ENCODE peak calls at places on chromosomes 7 and 10, in seven cellular contexts. Q is foreskin keratinocyte, H is retinal pigment epithelial cell, X is AG10803, I is PC-9, F is psoas muscle, R is B cell. B is an unnamed sample.

GRCh38 chr7:29471444-29472138 is 92.0 kb upstream of the PRR15 start:
- DNase-seq in Q (no peak), R (no peak), I (no peak), X (no peak), F (no peak), H (no peak), B (peak)

GRCh38 chr7:26469188-26469587 is 177.5 kb downstream of the SNX10 start:
- DNase-seq in R (no peak), I (no peak), F (no peak), Q (no peak), X (no peak), H (no peak), B (no peak)

GRCh38 chr7:133001727-133002126 is 80.2 kb downstream of the CHCHD3 start:
- DNase-seq in Q (no peak), F (no peak), X (no peak), H (no peak), I (no peak), R (no peak), B (no peak)

GRCh38 chr10:88728107-88728763 is 22.2 kb downstream of the LIPK start:
- DNase-seq in F (no peak), Q (no peak), R (no peak), H (no peak), I (no peak), X (no peak), B (no peak)

GRCh38 chr7:124738639-124739038 is 27.0 kb downstream of the GPR37 start:
- DNase-seq in X (no peak), I (no peak), H (no peak), F (no peak), Q (no peak), R (no peak), B (no peak)

GRCh38 chr7:32616625-32617024 is 121.3 kb downstream of the AVL9 start:
- DNase-seq in Q (peak), I (peak), H (peak), X (peak), R (no peak), F (peak), B (no peak)

GRCh38 chr10:58431903-58432302 is 46.7 kb downstream of the TFAM start:
- DNase-seq in Q (no peak), F (no peak), X (peak), R (no peak), H (no peak), I (no peak), B (no peak)

GRCh38 chr7:150831851-150832250 is 20.5 kb upstream of the AOC1 start:
- DNase-seq in X (no peak), I (no peak), H (no peak), R (no peak), F (no peak), Q (no peak), B (no peak)

GRCh38 chr7:55971045-55971444 is 6.7 kb downstream of the NIPSNAP2 start:
- DNase-seq in I (no peak), H (no peak), R (no peak), F (no peak), Q (no peak), X (no peak), B (no peak)

GRCh38 chr7:36192050-36192824 is 39.2 kb downstream of the EEPD1 start:
- DNase-seq in H (no peak), F (no peak), R (no peak), Q (no peak), I (no peak), X (peak), B (no peak)

GRCh38 chr7:14759785-14760184 is 142.8 kb downstream of the DGKB start:
- DNase-seq in F (no peak), H (no peak), I (no peak), X (no peak), Q (no peak), R (no peak), B (no peak)

GRCh38 chr7:144386741-144387140 is 16.8 kb downstream of the NOBOX start:
- DNase-seq in X (peak), Q (peak), R (no peak), I (no peak), H (no peak), F (no peak), B (no peak)

GRCh38 chr10:93573051-93573909 is 6.8 kb downstream of the FFAR4 start:
- DNase-seq in Q (peak), R (no peak), H (no peak), X (no peak), I (no peak), F (no peak), B (no peak)

GRCh38 chr7:832292-832967 is at the start of gene SUN1:
- DNase-seq in I (peak), F (no peak), X (peak), H (peak), Q (peak), R (peak), B (no peak)

GRCh38 chr7:66930341-66930740 is 9.3 kb downstream of the TMEM248 start:
- DNase-seq in X (peak), Q (peak), F (no peak), H (no peak), I (no peak), R (no peak), B (no peak)

GRCh38 chr7:155360495-155361362 is 63.1 kb downstream of the INSIG1 start:
- DNase-seq in H (no peak), X (no peak), F (no peak), R (peak), Q (no peak), I (no peak), B (no peak)

GRCh38 chr10:53537508-53537907 is 764.9 kb upstream of the MBL2 start:
- DNase-seq in R (no peak), X (no peak), Q (no peak), I (no peak), F (no peak), H (no peak), B (no peak)

GRCh38 chr10:128573236-128573800 is 447.1 kb upstream of the MKI67 start:
- DNase-seq in Q (no peak), R (no peak), I (no peak), X (no peak), F (no peak), H (no peak), B (no peak)

GRCh38 chr7:75943864-75944263 is 28.9 kb downstream of the POR start:
- DNase-seq in H (no peak), I (peak), R (no peak), Q (peak), X (no peak), F (no peak), B (no peak)

GRCh38 chr7:23863209-23863798 is 153.3 kb downstream of the STK31 start:
- DNase-seq in Q (peak), F (no peak), R (peak), I (no peak), H (no peak), X (peak), B (no peak)

GRCh38 chr7:37230221-37230620 is 218.4 kb downstream of the ELMO1 start:
- DNase-seq in R (no peak), Q (no peak), I (no peak), F (peak), X (no peak), H (no peak), B (no peak)

GRCh38 chr10:67925449-67926005 is 41.1 kb downstream of the SIRT1 start:
- DNase-seq in Q (peak), R (no peak), I (no peak), X (peak), H (no peak), F (no peak), B (no peak)

GRCh38 chr10:97843296-97843671 is 6.4 kb upstream of the GOLGA7B start:
- DNase-seq in H (no peak), X (no peak), Q (peak), I (no peak), F (no peak), R (no peak), B (no peak)

GRCh38 chr10:103649654-103650423 is 156.3 kb downstream of the NEURL1 start:
- DNase-seq in X (no peak), Q (no peak), H (no peak), R (no peak), I (no peak), F (no peak), B (no peak)

GRCh38 chr7:139317954-139318505 is 23.1 kb upstream of the FMC1 start:
- DNase-seq in Q (no peak), I (no peak), X (no peak), H (no peak), F (no peak), R (no peak), B (peak)

DNA sequence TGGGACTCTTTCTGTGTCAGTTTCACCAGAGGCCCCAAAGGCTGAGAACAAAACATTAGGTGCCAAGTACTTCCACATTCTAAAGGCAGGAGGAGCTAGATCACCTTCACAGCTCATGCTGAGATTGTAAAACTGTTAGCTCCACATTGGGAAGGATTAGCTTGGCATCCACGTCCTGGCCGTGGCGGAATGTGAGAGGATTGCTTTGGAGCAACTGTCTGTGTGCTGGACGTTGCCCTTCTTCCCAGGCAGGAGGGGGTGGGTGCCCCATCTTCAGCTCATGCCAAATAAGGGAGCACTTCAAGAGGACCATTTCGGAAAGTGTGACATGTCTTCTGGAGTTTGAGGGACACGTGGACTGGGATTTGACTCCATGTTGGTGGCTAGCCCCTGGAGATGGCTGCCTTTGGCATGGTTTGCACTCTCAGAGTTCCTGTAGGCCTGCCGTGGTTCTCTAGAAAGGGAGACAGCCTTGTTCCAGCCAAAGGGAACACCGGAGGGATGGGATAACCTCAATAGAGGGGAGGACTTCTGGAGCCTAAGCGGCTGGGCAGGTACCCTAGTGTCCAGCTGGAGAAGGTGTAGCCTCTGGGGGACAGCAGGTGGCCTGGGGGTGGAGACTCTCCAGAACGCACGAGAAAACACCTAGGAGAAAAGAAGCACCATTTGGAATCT is 19.9 kb upstream of the FMC1 start:
- DNase-seq in H (peak), F (no peak), R (no peak), X (peak), Q (peak), I (no peak), B (peak)
- TF ChIP-seq CTCF in H (peak), F (no peak), R (no peak), X (peak), Q (peak), I (peak), B (peak)

GRCh38 chr10:132306341-132306685 is 1.4 kb downstream of the STK32C start:
- DNase-seq in Q (no peak), I (no peak), F (no peak), X (no peak), R (no peak), H (no peak), B (no peak)

GRCh38 chr10:132308588-132309451 is 1.1 kb upstream of the STK32C start:
- DNase-seq in X (no peak), Q (no peak), I (no peak), H (no peak), R (peak), F (no peak), B (no peak)

GRCh38 chr10:132306951-132307751 is 599 bp downstream of the STK32C start:
- DNase-seq in H (no peak), I (peak), Q (no peak), R (peak), F (peak), X (no peak), B (no peak)

GRCh38 chr10:132309466-132309865 is 1.7 kb upstream of the STK32C start:
- DNase-seq in R (no peak), X (no peak), Q (no peak), H (no peak), F (no peak), I (no peak), B (no peak)

DNA sequence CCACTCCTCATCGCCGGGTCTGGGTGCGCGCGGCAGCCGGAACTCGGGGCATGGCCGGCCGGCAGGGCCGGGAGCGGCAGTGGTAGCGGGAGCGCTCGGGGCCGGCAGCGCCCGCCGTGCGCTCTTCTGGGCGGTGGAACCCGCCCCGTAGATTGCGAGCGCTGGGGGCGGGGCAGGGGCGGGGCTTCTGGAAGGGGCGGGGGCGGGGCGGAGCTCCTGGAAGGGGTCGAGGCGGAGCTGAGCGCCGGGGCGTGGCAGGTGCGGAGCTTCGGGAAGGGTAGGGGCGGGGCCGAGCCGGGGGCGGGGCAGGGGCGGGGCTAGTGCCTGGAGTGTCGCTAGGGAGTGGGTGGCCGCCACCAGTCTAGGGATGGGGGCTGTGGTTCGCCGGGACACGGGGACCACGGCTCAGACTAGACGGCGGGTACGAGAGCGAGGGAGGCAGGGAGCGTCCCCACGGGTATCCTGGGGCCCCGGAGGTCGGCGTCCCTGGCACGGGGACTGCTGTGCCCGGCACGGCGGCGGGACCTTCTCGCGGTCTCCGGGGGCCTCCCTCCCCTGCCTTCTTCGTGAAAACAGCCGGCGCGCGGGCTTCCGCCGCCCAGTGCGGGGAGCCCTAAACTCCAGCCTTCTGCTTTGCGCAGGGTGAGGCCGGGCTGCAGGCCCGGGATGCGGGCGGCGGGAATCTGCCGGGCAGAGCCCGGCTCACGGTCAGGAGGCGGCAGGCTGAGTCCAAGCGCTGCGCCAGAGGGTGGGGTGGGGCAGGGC is at the start of gene STK32C:
- DNase-seq in I (peak), H (peak), Q (peak), R (peak), F (peak), X (peak), B (peak)
- TF ChIP-seq CTCF in I (no peak), H (no peak), Q (peak), R (no peak), F (no peak), X (no peak), B (no peak)

GRCh38 chr10:22978918-22979317 is 51.1 kb downstream of the ARMC3 start:
- DNase-seq in Q (no peak), I (no peak), X (no peak), H (no peak), R (no peak), F (no peak), B (no peak)

GRCh38 chr10:22980822-22981221 is 53.0 kb downstream of the ARMC3 start:
- DNase-seq in Q (no peak), F (no peak), I (no peak), R (no peak), X (no peak), H (no peak), B (no peak)

GRCh38 chr10:22976535-22976934 is 48.7 kb downstream of the ARMC3 start:
- DNase-seq in I (no peak), X (peak), F (no peak), Q (no peak), H (no peak), R (no peak), B (no peak)

GRCh38 chr10:22978287-22978686 is 50.4 kb downstream of the ARMC3 start:
- DNase-seq in X (no peak), Q (no peak), I (no peak), H (no peak), R (no peak), F (no peak), B (no peak)

GRCh38 chr10:22977751-22978150 is 49.9 kb downstream of the ARMC3 start:
- DNase-seq in I (no peak), X (no peak), Q (no peak), F (no peak), R (no peak), H (no peak), B (no peak)
- TF ChIP-seq CTCF in I (no peak), X (no peak), Q (no peak), F (no peak), R (no peak), H (no peak), B (no peak)

GRCh38 chr10:27022048-27022447 is 78.2 kb downstream of the ANKRD26 start:
- DNase-seq in I (no peak), F (no peak), X (no peak), R (no peak), Q (no peak), H (no peak), B (no peak)
- TF ChIP-seq CTCF in I (no peak), F (no peak), X (no peak), R (no peak), Q (no peak), H (no peak), B (no peak)

DNA sequence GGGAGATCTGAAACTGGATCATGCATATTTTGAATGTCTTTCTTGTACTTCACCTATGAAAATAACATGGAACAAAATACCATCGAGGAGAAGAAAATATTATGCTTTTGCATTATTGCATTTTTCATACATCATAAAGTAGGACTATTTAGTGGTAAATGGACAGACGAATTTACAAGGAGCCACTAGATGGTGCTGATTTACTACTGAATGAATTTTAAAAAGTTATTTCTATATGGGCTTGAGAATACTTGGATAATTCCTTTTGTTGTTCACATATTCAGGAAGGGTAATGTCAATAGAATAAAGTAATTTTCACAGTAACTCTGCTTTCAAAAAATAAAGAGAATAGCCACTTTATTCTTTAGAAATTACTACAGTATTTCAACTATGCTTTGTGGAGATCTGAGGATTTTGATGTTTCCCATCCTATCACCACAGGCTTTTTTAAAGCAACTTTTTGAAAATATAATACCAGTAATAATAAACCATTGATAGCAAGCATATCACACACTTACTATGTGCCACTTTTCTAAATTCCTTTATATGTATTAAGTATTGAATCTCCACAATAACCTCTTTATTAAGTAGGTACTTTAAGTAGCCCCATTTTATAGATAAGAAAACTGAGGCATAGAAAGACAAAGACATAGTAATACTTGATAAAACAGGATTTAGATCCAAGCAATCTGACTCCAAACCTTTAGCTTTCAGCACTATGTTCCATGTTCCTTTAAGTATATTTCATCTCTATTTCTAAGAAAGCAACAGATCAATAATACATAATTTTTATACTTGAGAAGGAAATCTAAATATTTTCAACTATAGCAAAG is 38.6 kb downstream of the NEBL start:
- DNase-seq in Q (peak), R (peak), X (peak), I (no peak), H (peak), F (no peak), B (no peak)
- TF ChIP-seq CTCF in Q (peak), R (peak), X (peak), I (peak), H (peak), F (peak), B (peak)

DNA sequence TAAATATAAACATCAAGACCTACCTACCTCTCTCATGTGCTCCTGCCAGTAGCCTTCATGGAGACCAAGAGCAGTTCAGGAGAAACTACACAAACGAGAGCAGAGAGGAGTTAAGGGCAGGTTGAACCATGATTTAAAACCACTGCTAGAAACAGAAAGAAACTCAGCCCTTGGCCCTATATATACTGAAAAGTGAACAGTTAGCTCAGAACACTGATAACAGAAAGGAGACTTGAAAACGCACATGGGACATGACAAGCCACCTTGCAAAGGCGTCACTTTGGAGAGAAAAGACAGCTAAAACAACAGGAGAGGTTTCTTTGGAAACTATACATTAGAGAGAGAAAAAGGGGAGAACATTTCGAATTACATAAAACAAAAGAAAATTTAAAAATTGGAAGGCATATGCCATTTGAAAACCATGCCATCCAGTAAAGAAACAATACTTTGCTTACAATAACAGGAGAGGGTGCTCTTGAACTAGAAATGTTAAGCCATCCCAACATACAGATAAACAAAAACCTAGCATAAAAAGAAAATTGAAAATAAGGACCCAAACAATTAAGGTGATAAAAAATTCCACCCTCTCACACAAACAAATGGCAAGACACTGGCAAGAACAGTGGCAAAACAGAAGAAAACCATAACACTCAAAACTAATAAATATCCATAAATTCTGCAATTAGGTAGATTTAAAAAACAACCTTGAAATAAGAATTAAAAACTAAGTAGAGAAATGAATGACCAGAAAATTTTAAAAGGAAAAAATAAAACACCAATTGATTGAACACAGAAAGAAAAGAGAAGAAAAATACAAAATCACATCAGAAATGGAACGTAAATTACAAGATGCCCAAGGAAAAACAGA is 232.7 kb downstream of the IMMP2L start:
- DNase-seq in H (no peak), Q (peak), F (no peak), X (peak), R (no peak), I (no peak), B (no peak)
- TF ChIP-seq CTCF in H (peak), Q (peak), F (no peak), X (peak), R (no peak), I (peak), B (no peak)